ENCODE peak calls at places on chromosomes 5 and 9, in eight cellular contexts. W is KG1; K is left ventricle myocardium inferior; O is stimulated activated CD4-positive, alpha-beta T cell treated with anti-CD3 and anti-CD28 coated beads, Interleukin-4, amount 100 ng/mL, for 24 hours; Z is NAMALWA; F is HT1080; J is T1000; I is tibial artery. V is an unnamed sample.

GRCh38 chr5:150511641-150512367 is 3.9 kb downstream of the NDST1 start:
- DNase-seq in W (no peak), K (no peak), O (no peak), Z (no peak), F (peak), J (no peak), I (no peak), V (peak)

GRCh38 chr5:6633469-6634326 is 458 bp downstream of the SRD5A1 start:
- DNase-seq in W (peak), K (no peak), O (no peak), Z (peak), F (no peak), J (peak), I (peak), V (peak)

GRCh38 chr5:140549237-140550144 is 2.0 kb downstream of the EIF4EBP3 start:
- DNase-seq in W (no peak), K (no peak), O (no peak), Z (peak), F (no peak), J (no peak), I (no peak), V (no peak)

GRCh38 chr5:11182441-11183080 is 421.5 kb upstream of the DAP start:
- DNase-seq in W (no peak), K (no peak), O (no peak), Z (peak), F (peak), J (no peak), I (no peak), V (no peak)

GRCh38 chr9:94665606-94666005 is 26.3 kb upstream of the FBP1 start:
- DNase-seq in W (no peak), K (no peak), O (no peak), Z (no peak), F (no peak), J (no peak), I (no peak), V (no peak)

GRCh38 chr5:1105350-1106265 is 6.3 kb downstream of the SLC12A7 start:
- DNase-seq in W (peak), K (no peak), O (peak), Z (peak), F (no peak), J (no peak), I (no peak), V (no peak)

GRCh38 chr9:37412431-37413151 is 9.9 kb upstream of the GRHPR start:
- DNase-seq in W (no peak), K (no peak), O (no peak), Z (no peak), F (no peak), J (peak), I (no peak), V (no peak)

GRCh38 chr5:3896098-3896497 is 300.5 kb downstream of the IRX1 start:
- DNase-seq in W (no peak), K (no peak), O (no peak), Z (no peak), F (no peak), J (no peak), I (no peak), V (no peak)

GRCh38 chr9:74653437-74654080 is 156.4 kb downstream of the RORB start:
- DNase-seq in W (no peak), K (no peak), O (no peak), Z (no peak), F (peak), J (no peak), I (no peak), V (no peak)

GRCh38 chr9:87701931-87702421 is 23.9 kb upstream of the CTSL start:
- DNase-seq in W (no peak), K (no peak), O (no peak), Z (no peak), F (no peak), J (no peak), I (no peak), V (no peak)

GRCh38 chr5:139379626-139380449 is 3.3 kb downstream of the SLC23A1 start:
- DNase-seq in W (no peak), K (no peak), O (no peak), Z (no peak), F (no peak), J (no peak), I (peak), V (peak)

GRCh38 chr5:2258861-2259260 is 376.1 kb upstream of the IRX4 start:
- DNase-seq in W (no peak), K (no peak), O (no peak), Z (no peak), F (no peak), J (no peak), I (no peak), V (no peak)

GRCh38 chr5:176727983-176728675 is 80.8 kb downstream of the TSPAN17 start:
- DNase-seq in W (no peak), K (no peak), O (no peak), Z (no peak), F (no peak), J (no peak), I (no peak), V (no peak)

GRCh38 chr5:132262882-132263547 is 5.5 kb downstream of the PDLIM4 start:
- DNase-seq in W (no peak), K (no peak), O (no peak), Z (no peak), F (no peak), J (no peak), I (no peak), V (peak)

GRCh38 chr9:127175764-127176163 is 53.3 kb upstream of the ANGPTL2 start:
- DNase-seq in W (no peak), K (no peak), O (no peak), Z (no peak), F (no peak), J (no peak), I (peak), V (peak)

GRCh38 chr5:155402927-155403645 is 389.5 kb downstream of the KIF4B start:
- DNase-seq in W (no peak), K (no peak), O (no peak), Z (no peak), F (peak), J (peak), I (no peak), V (peak)

GRCh38 chr5:112012112-112012511 is 255.1 kb upstream of the NREP start:
- DNase-seq in W (no peak), K (no peak), O (no peak), Z (no peak), F (no peak), J (no peak), I (no peak), V (no peak)

GRCh38 chr5:107147584-107147983 is 523.2 kb downstream of the EFNA5 start:
- DNase-seq in W (no peak), K (no peak), O (no peak), Z (no peak), F (no peak), J (no peak), I (no peak), V (no peak)

GRCh38 chr9:85524531-85524930 is 217.2 kb downstream of the AGTPBP1 start:
- DNase-seq in W (no peak), K (no peak), O (no peak), Z (no peak), F (peak), J (no peak), I (no peak), V (no peak)

GRCh38 chr9:14451949-14452348 is 138.0 kb upstream of the NFIB start:
- DNase-seq in W (no peak), K (no peak), O (no peak), Z (no peak), F (no peak), J (no peak), I (no peak), V (no peak)

GRCh38 chr5:66143473-66144073 is 527 bp upstream of the SREK1 start:
- DNase-seq in W (no peak), K (no peak), O (no peak), Z (no peak), F (no peak), J (no peak), I (no peak), V (no peak)

GRCh38 chr9:137970686-137971476 is 93.3 kb downstream of the CACNA1B start:
- DNase-seq in W (no peak), K (no peak), O (no peak), Z (no peak), F (no peak), J (no peak), I (peak), V (peak)

GRCh38 chr5:177312649-177313181 is 1.0 kb upstream of the MXD3 start:
- DNase-seq in W (no peak), K (no peak), O (no peak), Z (peak), F (peak), J (peak), I (peak), V (no peak)

GRCh38 chr5:126591549-126591948 is 3.5 kb downstream of the ALDH7A1 start:
- DNase-seq in W (no peak), K (no peak), O (no peak), Z (no peak), F (no peak), J (no peak), I (no peak), V (no peak)

GRCh38 chr9:35078066-35078465 is 1.7 kb downstream of the FANCG start:
- DNase-seq in W (no peak), K (no peak), O (no peak), Z (no peak), F (no peak), J (no peak), I (no peak), V (no peak)

GRCh38 chr5:98468188-98468869 is 305.1 kb upstream of the RGMB start:
- DNase-seq in W (no peak), K (no peak), O (no peak), Z (no peak), F (peak), J (no peak), I (no peak), V (no peak)

GRCh38 chr5:24899180-24899579 is 254.4 kb upstream of the CDH10 start:
- DNase-seq in W (no peak), K (no peak), O (no peak), Z (no peak), F (peak), J (no peak), I (no peak), V (no peak)

GRCh38 chr5:17239953-17240352 is 22.5 kb downstream of the BASP1 start:
- DNase-seq in W (no peak), K (no peak), O (no peak), Z (no peak), F (no peak), J (no peak), I (no peak), V (no peak)

GRCh38 chr9:105421864-105422263 is 26.0 kb upstream of the FSD1L start:
- DNase-seq in W (no peak), K (no peak), O (no peak), Z (no peak), F (no peak), J (no peak), I (no peak), V (no peak)

GRCh38 chr5:81605299-81605698 is 145.6 kb downstream of the SSBP2 start:
- DNase-seq in W (no peak), K (no peak), O (no peak), Z (no peak), F (no peak), J (no peak), I (no peak), V (no peak)

V was measured in RWPE2.